ENCODE peak calls at places on chromosomes 12 and 14, in five cellular contexts. K is dorsolateral prefrontal cortex, R is fibroblast of lung, N is CD14-positive monocyte, I is ovary. F is an unnamed sample.

GRCh38 chr14:22882529-22883190 is 362 bp upstream of the REM2 start:
- DNase-seq in I (peak; percentile 56), K (no peak), N (no peak), R (peak; percentile 62), F (peak; percentile 14)

GRCh38 chr12:49672351-49673181 is 34.6 kb downstream of the FMNL3 start:
- DNase-seq in N (no peak), K (no peak), I (no peak), R (no peak), F (no peak)

GRCh38 chr14:76081642-76082041 is 70.1 kb upstream of the GPATCH2L start:
- DNase-seq in I (no peak), R (no peak), N (no peak), K (no peak), F (no peak)

GRCh38 chr12:65526311-65526710 is 247.8 kb downstream of the MSRB3 start:
- DNase-seq in R (peak; percentile 86), K (no peak), I (no peak), N (no peak), F (no peak)

GRCh38 chr12:103495783-103496456 is at the start of gene C12orf42:
- DNase-seq in K (no peak), R (no peak), I (no peak), N (no peak), F (peak; percentile 48)

GRCh38 chr12:1540690-1541089 is 53.7 kb downstream of the FBXL14 start:
- DNase-seq in K (no peak), R (peak; percentile 54), N (no peak), I (no peak), F (no peak)

GRCh38 chr12:52063986-52064649 is 5.7 kb upstream of the ATG101 start:
- DNase-seq in I (peak; percentile 84), N (no peak), R (peak; percentile 86), K (no peak), F (no peak)

GRCh38 chr12:19012965-19013364 is 116.6 kb upstream of the PLEKHA5 start:
- DNase-seq in R (peak; percentile 21), I (no peak), K (no peak), N (no peak), F (no peak)

GRCh38 chr12:6867407-6868210 is at the start of gene TPI1:
- DNase-seq in N (peak; percentile 80), K (peak; percentile 86), I (peak; percentile 89), R (peak; percentile 71), F (peak; percentile 74)

GRCh38 chr12:79206871-79207270 is 342.3 kb downstream of the SYT1 start:
- DNase-seq in K (no peak), I (no peak), R (no peak), N (no peak), F (no peak)

GRCh38 chr14:72892879-72893635 is 844 bp downstream of the DPF3 start:
- DNase-seq in R (peak; percentile 33), K (no peak), I (peak; percentile 39), N (no peak), F (peak; percentile 25)

GRCh38 chr12:23884909-23885308 is 64.6 kb downstream of the SOX5 start:
- DNase-seq in R (no peak), K (no peak), N (no peak), I (no peak), F (no peak)
- TF ChIP-seq CTCF in R (no peak), K (no peak), N (no peak), I (no peak), F (peak; percentile 18)

GRCh38 chr14:38947343-38947742 is 155.7 kb downstream of the SEC23A start:
- DNase-seq in R (no peak), K (no peak), N (no peak), I (no peak), F (no peak)

GRCh38 chr14:38944691-38945090 is 158.3 kb downstream of the SEC23A start:
- DNase-seq in R (no peak), N (no peak), K (no peak), I (no peak), F (no peak)

DNA sequence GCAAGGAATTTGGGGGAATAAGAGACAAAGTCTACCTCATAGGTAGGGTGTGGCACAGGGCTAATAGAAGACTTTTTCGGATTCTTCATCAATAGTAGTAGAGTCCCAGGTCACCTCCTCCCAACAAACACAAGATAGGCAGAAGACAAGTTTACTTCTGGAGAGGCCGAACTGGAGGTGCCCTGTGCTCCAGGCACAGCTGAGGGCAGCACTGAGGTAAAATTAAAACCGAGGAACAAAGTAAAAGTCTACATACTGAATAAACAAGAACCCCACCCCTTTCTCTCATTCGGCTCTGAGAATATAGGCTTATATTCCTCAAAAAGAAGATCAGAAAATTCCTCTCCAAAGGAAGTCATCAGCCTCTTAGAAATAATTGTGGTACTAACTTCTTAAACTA is 161.6 kb downstream of the SEC23A start:
- DNase-seq in I (no peak), K (no peak), R (no peak), N (no peak), F (no peak)
- TF ChIP-seq CTCF in I (no peak), K (no peak), R (no peak), N (no peak), F (no peak)

GRCh38 chr12:113196996-113197395 is 11.5 kb downstream of the RITA1 start:
- DNase-seq in I (peak; percentile 84), N (peak; percentile 75), R (peak; percentile 70), K (no peak), F (peak; percentile 43)
- TF ChIP-seq CTCF in I (peak; percentile 61), N (peak; percentile 79), R (peak; percentile 62), K (peak; percentile 80), F (peak; percentile 69)

GRCh38 chr14:102454711-102455110 is 54.9 kb downstream of the ANKRD9 start:
- DNase-seq in R (no peak), I (no peak), N (no peak), K (no peak), F (no peak)

GRCh38 chr14:102461490-102462317 is 47.9 kb downstream of the ANKRD9 start:
- DNase-seq in R (no peak), K (no peak), N (no peak), I (no peak), F (no peak)

GRCh38 chr14:102462391-102462790 is 47.2 kb downstream of the ANKRD9 start:
- DNase-seq in K (no peak), R (no peak), I (no peak), N (no peak), F (no peak)

GRCh38 chr14:102452302-102452701 is 57.3 kb downstream of the ANKRD9 start:
- DNase-seq in K (peak; percentile 41), N (no peak), R (no peak), I (no peak), F (no peak)

DNA sequence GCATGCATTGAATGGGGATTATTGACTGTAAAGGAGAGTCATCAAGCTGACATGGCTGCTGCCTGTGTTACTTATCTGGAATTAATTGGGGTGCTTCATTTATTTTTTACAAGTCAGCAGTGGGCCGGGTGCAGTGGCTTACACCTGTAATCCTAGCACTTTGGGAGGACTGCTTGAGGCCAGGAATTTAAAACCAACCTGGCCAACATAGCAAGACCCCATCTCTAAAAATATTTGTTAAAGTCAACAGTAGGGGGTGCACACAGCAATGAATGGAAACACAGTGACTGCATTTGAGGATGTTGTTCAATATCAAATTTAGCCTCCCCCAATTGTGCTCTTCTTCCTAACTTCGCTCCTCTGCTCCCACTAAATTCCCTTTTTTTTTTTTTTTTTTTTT is 52.1 kb downstream of the ANKRD9 start:
- DNase-seq in I (no peak), K (no peak), R (no peak), N (no peak), F (no peak)
- TF ChIP-seq CTCF in I (no peak), K (no peak), R (no peak), N (no peak), F (no peak)

F was measured in neural crest cell.